ENCODE peak calls at places on chromosomes 12 and 14, in five cellular contexts. One of them, this sample, is unnamed.

GRCh38 chr12:101459642-101460346 is 15.3 kb upstream of the SPIC start:
- DNase-seq in K562: peak; percentile 12
- DNase-seq in A549: peak; percentile 93
- DNase-seq in IMR-90: peak; percentile 39
- DNase-seq in H1: no peak
- DNase-seq in this sample: peak; percentile 74

GRCh38 chr12:32734952-32735351 is 20.7 kb downstream of the YARS2 start:
- DNase-seq in A549: no peak
- DNase-seq in IMR-90: no peak
- DNase-seq in K562: no peak
- DNase-seq in H1: no peak
- DNase-seq in this sample: no peak

GRCh38 chr12:8950287-8950574 is 786 bp upstream of the M6PR start:
- DNase-seq in H1: no peak
- DNase-seq in K562: no peak
- DNase-seq in IMR-90: no peak
- DNase-seq in A549: no peak
- DNase-seq in this sample: no peak

GRCh38 chr12:27899151-27899661 is 73.3 kb downstream of the PTHLH start:
- DNase-seq in IMR-90: peak; percentile 100
- DNase-seq in A549: peak; percentile 66
- DNase-seq in H1: no peak
- DNase-seq in K562: no peak
- DNase-seq in this sample: peak; percentile 81

GRCh38 chr12:102010265-102010994 is 51.4 kb downstream of the WASHC3 start:
- DNase-seq in K562: no peak
- DNase-seq in H1: no peak
- DNase-seq in IMR-90: no peak
- DNase-seq in A549: no peak
- DNase-seq in this sample: no peak

GRCh38 chr14:61455351-61455750 is 134.0 kb downstream of the PRKCH start:
- DNase-seq in K562: no peak
- DNase-seq in A549: no peak
- DNase-seq in IMR-90: no peak
- DNase-seq in H1: peak; percentile 3
- DNase-seq in this sample: no peak

GRCh38 chr14:41830679-41831078 is 224.0 kb downstream of the LRFN5 start:
- DNase-seq in IMR-90: peak; percentile 86
- DNase-seq in A549: no peak
- DNase-seq in H1: no peak
- DNase-seq in K562: no peak
- DNase-seq in this sample: no peak

GRCh38 chr14:68181395-68182326 is 362.1 kb downstream of the RAD51B start:
- DNase-seq in H1: no peak
- DNase-seq in K562: no peak
- DNase-seq in IMR-90: peak; percentile 38
- DNase-seq in A549: peak; percentile 46
- DNase-seq in this sample: peak; percentile 68

GRCh38 chr14:96582641-96582980 is 80.4 kb downstream of the PAPOLA start:
- DNase-seq in H1: no peak
- DNase-seq in IMR-90: no peak
- DNase-seq in K562: no peak
- DNase-seq in A549: no peak
- DNase-seq in this sample: no peak

GRCh38 chr12:117030187-117030896 is 68.9 kb downstream of the TESC start:
- DNase-seq in H1: no peak
- DNase-seq in A549: no peak
- DNase-seq in IMR-90: no peak
- DNase-seq in K562: no peak
- DNase-seq in this sample: no peak

GRCh38 chr14:47167407-47167806 is 508.0 kb downstream of the MDGA2 start:
- DNase-seq in K562: no peak
- DNase-seq in H1: no peak
- DNase-seq in IMR-90: no peak
- DNase-seq in A549: no peak
- DNase-seq in this sample: no peak

GRCh38 chr12:47939009-47939601 is 24.3 kb upstream of the TMEM106C start:
- DNase-seq in A549: no peak
- DNase-seq in K562: no peak
- DNase-seq in IMR-90: no peak
- DNase-seq in H1: no peak
- DNase-seq in this sample: no peak

GRCh38 chr14:48586099-48586498 is 910.7 kb upstream of the MDGA2 start:
- DNase-seq in A549: no peak
- DNase-seq in H1: no peak
- DNase-seq in K562: no peak
- DNase-seq in IMR-90: no peak
- DNase-seq in this sample: no peak
- TF ChIP-seq MAFK in A549: no peak
- TF ChIP-seq MAFK in H1: no peak
- TF ChIP-seq MAFK in K562: no peak
- TF ChIP-seq MAFK in IMR-90: no peak
- TF ChIP-seq MAFK in this sample: no peak

DNA sequence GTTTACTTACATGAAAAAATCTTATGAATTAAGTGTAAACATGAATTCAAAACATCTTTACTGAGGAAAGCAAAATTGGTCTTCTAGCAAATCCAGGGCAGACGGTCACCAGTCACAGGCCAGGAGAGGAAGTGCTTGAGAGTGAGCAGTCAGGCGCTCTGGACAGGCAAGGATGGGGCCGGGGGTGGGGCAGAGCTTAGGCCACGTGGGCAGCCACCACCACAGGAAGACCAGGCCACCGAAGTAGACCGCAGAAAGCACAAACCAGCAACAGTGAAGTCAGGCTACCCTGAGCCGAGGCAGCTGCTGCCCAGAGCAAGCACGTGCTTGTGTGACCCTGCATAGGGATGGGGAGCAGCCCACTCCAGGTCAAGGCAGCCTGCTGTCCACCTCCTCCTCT is 33.5 kb downstream of the SLC6A12 start:
- DNase-seq in H1: no peak
- DNase-seq in A549: no peak
- DNase-seq in K562: peak; percentile 33
- DNase-seq in IMR-90: peak; percentile 58
- DNase-seq in this sample: no peak
- TF ChIP-seq MAFK in H1: no peak
- TF ChIP-seq MAFK in A549: no peak
- TF ChIP-seq MAFK in K562: no peak
- TF ChIP-seq MAFK in IMR-90: no peak
- TF ChIP-seq MAFK in this sample: no peak

GRCh38 chr12:42643881-42644579 is 54.5 kb upstream of the PRICKLE1 start:
- DNase-seq in H1: no peak
- DNase-seq in K562: no peak
- DNase-seq in A549: no peak
- DNase-seq in IMR-90: no peak
- DNase-seq in this sample: no peak
- TF ChIP-seq MAFK in H1: no peak
- TF ChIP-seq MAFK in K562: no peak
- TF ChIP-seq MAFK in A549: no peak
- TF ChIP-seq MAFK in IMR-90: no peak
- TF ChIP-seq MAFK in this sample: no peak

GRCh38 chr12:109863961-109864712 is 16.2 kb downstream of the GLTP start:
- DNase-seq in K562: no peak
- DNase-seq in IMR-90: peak; percentile 63
- DNase-seq in A549: peak; percentile 66
- DNase-seq in H1: no peak
- DNase-seq in this sample: peak; percentile 97
- TF ChIP-seq MAFK in K562: no peak
- TF ChIP-seq MAFK in IMR-90: no peak
- TF ChIP-seq MAFK in A549: no peak
- TF ChIP-seq MAFK in H1: no peak
- TF ChIP-seq MAFK in this sample: no peak

This sample was measured in HepG2.